ENCODE peak calls at places on chromosomes 5 and 9, in ten cellular contexts. A is mammary epithelial cell, T is H9, Q is OCI-LY7, O is HCT116, G is neural progenitor cell, P is fibroblast of lung, C is K562, E is GM23338, F is MM.1S. M is an unnamed sample.

GRCh38 chr5:88269222-88269771 is 652 bp upstream of the TMEM161B start:
- DNase-seq in O (no peak), Q (peak; percentile 46), A (peak; percentile 54), P (peak; percentile 30), G (peak; percentile 5), F (peak; percentile 45), E (peak; percentile 46), T (no peak), C (no peak), M (no peak)

GRCh38 chr5:166795756-166796155 is 1495.7 kb upstream of the WWC1 start:
- DNase-seq in C (no peak), A (no peak), P (no peak), E (no peak), F (no peak), Q (no peak), G (no peak), T (no peak), O (no peak), M (no peak)

GRCh38 chr9:4116708-4117460 is 183.0 kb downstream of the GLIS3 start:
- DNase-seq in O (no peak), E (no peak), T (no peak), P (no peak), G (no peak), A (no peak), F (no peak), C (no peak), Q (no peak), M (no peak)

GRCh38 chr5:138832218-138832617 is 42.9 kb downstream of the LRRTM2 start:
- DNase-seq in C (no peak), F (peak; percentile 11), P (peak; percentile 63), Q (no peak), G (no peak), A (no peak), T (no peak), O (no peak), E (no peak), M (no peak)

GRCh38 chr9:22228542-22228941 is 218.1 kb upstream of the DMRTA1 start:
- DNase-seq in O (no peak), A (no peak), F (no peak), T (no peak), C (no peak), Q (no peak), E (no peak), P (no peak), G (no peak), M (no peak)

GRCh38 chr5:113295111-113295539 is 139.7 kb downstream of the TSSK1B start:
- DNase-seq in G (no peak), C (no peak), A (no peak), T (no peak), P (no peak), E (peak; percentile 10), O (no peak), Q (no peak), F (no peak), M (no peak)

GRCh38 chr5:57185301-57185700 is 11.4 kb downstream of the GPBP1 start:
- DNase-seq in T (no peak), F (no peak), P (no peak), E (no peak), A (no peak), C (no peak), G (no peak), O (no peak), Q (no peak), M (no peak)

GRCh38 chr9:114947058-114947457 is 16.7 kb upstream of the TNFSF8 start:
- DNase-seq in G (no peak), A (no peak), O (no peak), C (no peak), P (no peak), F (no peak), Q (peak; percentile 62), E (no peak), T (no peak), M (no peak)

GRCh38 chr5:74504463-74504862 is 136.1 kb downstream of the ENC1 start:
- DNase-seq in Q (no peak), A (no peak), P (no peak), T (no peak), G (no peak), E (no peak), F (no peak), C (no peak), O (no peak), M (no peak)

GRCh38 chr5:136909906-136910305 is 544.6 kb upstream of the TRPC7 start:
- DNase-seq in P (no peak), G (no peak), Q (no peak), E (no peak), C (no peak), F (no peak), O (no peak), T (no peak), A (no peak), M (no peak)

GRCh38 chr5:139696894-139697658 is 48.9 kb downstream of the CXXC5 start:
- DNase-seq in A (peak; percentile 47), G (peak; percentile 76), T (peak; percentile 85), C (peak; percentile 93), F (no peak), O (no peak), Q (no peak), E (peak; percentile 87), P (peak; percentile 95), M (peak; percentile 13)

GRCh38 chr9:127558581-127559246 is 53.4 kb upstream of the STXBP1 start:
- DNase-seq in A (no peak), E (no peak), Q (no peak), F (no peak), G (no peak), C (no peak), P (no peak), O (no peak), T (no peak), M (no peak)

GRCh38 chr9:130042406-130042930 is 521 bp downstream of the FNBP1 start:
- DNase-seq in A (no peak), C (peak; percentile 35), G (peak; percentile 76), T (peak; percentile 42), Q (peak; percentile 42), E (peak; percentile 67), O (no peak), P (peak; percentile 17), F (peak; percentile 18), M (no peak)

GRCh38 chr9:136451221-136451877 is 11.7 kb upstream of the INPP5E start:
- DNase-seq in A (no peak), T (no peak), E (peak; percentile 46), P (no peak), C (no peak), F (no peak), O (no peak), G (no peak), Q (no peak), M (no peak)
- TF ChIP-seq CTCF in A (no peak), T (peak; percentile 32), E (peak; percentile 36), P (no peak), C (no peak), F (no peak), O (no peak), G (no peak), Q (peak; percentile 10), M (no peak)

GRCh38 chr5:36052542-36052941 is 14.1 kb downstream of the UGT3A2 start:
- DNase-seq in A (no peak), P (no peak), E (no peak), F (no peak), T (no peak), Q (no peak), G (no peak), O (no peak), C (no peak), M (no peak)
- H3K79me2 ChIP-seq in A (no peaks in the 10 kb centered on the region), P (no peaks in the 10 kb centered on the region), E (no peaks in the 10 kb centered on the region), F (no peaks in the 10 kb centered on the region), T (no peaks in the 10 kb centered on the region), Q (no peaks in the 10 kb centered on the region), G (no peaks in the 10 kb centered on the region), O (no peaks in the 10 kb centered on the region), C (no peaks in the 10 kb centered on the region), M (no peaks in the 10 kb centered on the region)

GRCh38 chr9:70590264-70590646 is 175.8 kb upstream of the KLF9 start:
- DNase-seq in E (no peak), T (no peak), O (no peak), G (no peak), P (peak; percentile 52), Q (no peak), F (no peak), A (no peak), C (no peak), M (no peak)

GRCh38 chr9:70593241-70593640 is 178.8 kb upstream of the KLF9 start:
- DNase-seq in C (no peak), E (no peak), T (no peak), F (no peak), P (no peak), O (no peak), A (no peak), G (no peak), Q (no peak), M (no peak)

GRCh38 chr9:70597886-70598285 is 183.4 kb upstream of the KLF9 start:
- DNase-seq in A (no peak), F (no peak), O (no peak), C (no peak), P (no peak), E (no peak), Q (no peak), T (no peak), G (no peak), M (no peak)

GRCh38 chr9:70594546-70594945 is 180.1 kb upstream of the KLF9 start:
- DNase-seq in E (no peak), C (no peak), Q (no peak), O (no peak), F (no peak), G (no peak), A (peak; percentile 23), T (no peak), P (peak; percentile 58), M (no peak)

GRCh38 chr9:70595211-70595610 is 180.8 kb upstream of the KLF9 start:
- DNase-seq in O (no peak), P (no peak), G (no peak), E (no peak), A (no peak), Q (no peak), T (no peak), F (no peak), C (no peak), M (no peak)
- H3K27ac ChIP-seq in O (no peak overlapping the region), P (no peak overlapping the region), G (no peak overlapping the region), E (no peak overlapping the region), A (no peak overlapping the region), Q (no peak overlapping the region), T (no peak overlapping the region), F (no peak overlapping the region), C (no peak overlapping the region), M (no peak overlapping the region)

GRCh38 chr5:130104895-130105684 is 200.8 kb downstream of the CHSY3 start:
- DNase-seq in T (no peak), A (no peak), O (no peak), F (no peak), E (no peak), Q (no peak), G (no peak), P (peak; percentile 68), C (no peak), M (no peak)

GRCh38 chr5:130112246-130112645 is 208.0 kb downstream of the CHSY3 start:
- DNase-seq in C (no peak), P (no peak), Q (no peak), T (no peak), G (no peak), A (no peak), F (peak; percentile 86), O (no peak), E (no peak), M (no peak)

GRCh38 chr5:130110333-130110732 is 206.1 kb downstream of the CHSY3 start:
- DNase-seq in P (peak; percentile 42), Q (no peak), A (peak; percentile 7), E (no peak), O (no peak), G (no peak), T (no peak), F (peak; percentile 56), C (no peak), M (no peak)

GRCh38 chr5:130111723-130112122 is 207.5 kb downstream of the CHSY3 start:
- DNase-seq in A (no peak), F (peak; percentile 54), G (no peak), P (no peak), O (no peak), T (no peak), E (no peak), C (no peak), Q (no peak), M (no peak)

GRCh38 chr5:130109152-130109551 is 204.9 kb downstream of the CHSY3 start:
- DNase-seq in O (peak; percentile 34), Q (peak; percentile 50), C (peak; percentile 4), P (peak; percentile 36), T (no peak), F (peak; percentile 75), E (peak; percentile 79), A (peak; percentile 30), G (peak; percentile 59), M (no peak)
- TF ChIP-seq CTCF in O (peak; percentile 55), Q (peak; percentile 89), C (peak; percentile 27), P (peak; percentile 61), T (peak; percentile 80), F (peak; percentile 72), E (peak; percentile 81), A (peak; percentile 70), G (peak; percentile 82), M (no peak)

M was measured in keratinocyte.